ENCODE peak calls at places on chromosomes 6 and 20, in seven cellular contexts. M is amniotic epithelial cell, F is LHCN-M2, Q is SHP77, R is PC-3, G is HS-5, S is SK-N-MC. U is an unnamed sample.

GRCh38 chr6:57021086-57021720 is 25.3 kb upstream of the KIAA1586 start:
- DNase-seq in M (peak), F (peak), Q (peak), R (peak), G (peak), S (peak), U (peak)

GRCh38 chr6:81831274-81831673 is 78.8 kb upstream of the TENT5A start:
- DNase-seq in M (no peak), F (no peak), Q (no peak), R (no peak), G (no peak), S (no peak), U (no peak)

GRCh38 chr6:1062786-1063545 is 248.9 kb upstream of the FOXQ1 start:
- DNase-seq in M (no peak), F (no peak), Q (no peak), R (no peak), G (no peak), S (no peak), U (no peak)

GRCh38 chr20:21089421-21089820 is 16.7 kb downstream of the LINC00237 start:
- DNase-seq in M (no peak), F (no peak), Q (no peak), R (peak), G (no peak), S (no peak), U (no peak)

GRCh38 chr6:100721256-100721655 is 159.9 kb downstream of the ASCC3 start:
- DNase-seq in M (peak), F (no peak), Q (no peak), R (no peak), G (no peak), S (no peak), U (peak)

GRCh38 chr6:107304421-107305025 is 154.8 kb downstream of the PDSS2 start:
- DNase-seq in M (peak), F (peak), Q (no peak), R (peak), G (no peak), S (no peak), U (no peak)

GRCh38 chr20:20215976-20216727 is 151.8 kb upstream of the INSM1 start:
- DNase-seq in M (no peak), F (no peak), Q (peak), R (no peak), G (no peak), S (no peak), U (no peak)

GRCh38 chr20:25277051-25277801 is 29.3 kb downstream of the PYGB start:
- DNase-seq in M (no peak), F (no peak), Q (no peak), R (no peak), G (no peak), S (no peak), U (no peak)

GRCh38 chr6:32170294-32170693 is 5.6 kb downstream of the AGPAT1 start:
- DNase-seq in M (no peak), F (no peak), Q (no peak), R (no peak), G (no peak), S (no peak), U (no peak)

GRCh38 chr6:106197441-106197840 is 111.3 kb downstream of the PRDM1 start:
- DNase-seq in M (peak), F (no peak), Q (no peak), R (no peak), G (no peak), S (no peak), U (peak)

GRCh38 chr20:4853787-4854295 is 132.1 kb downstream of the PRND start:
- DNase-seq in M (no peak), F (no peak), Q (no peak), R (no peak), G (no peak), S (no peak), U (no peak)

GRCh38 chr6:3306848-3307247 is 48.1 kb downstream of the PSMG4 start:
- DNase-seq in M (no peak), F (no peak), Q (no peak), R (no peak), G (no peak), S (no peak), U (no peak)

GRCh38 chr6:135941275-135941674 is 89.8 kb downstream of the PDE7B start:
- DNase-seq in M (peak), F (peak), Q (no peak), R (peak), G (no peak), S (no peak), U (no peak)

U was measured in OCI-M1.